ENCODE peak calls at places on chromosomes 12 and 14, in six cellular contexts. N, O, B, F, Q and V are unnamed samples.

GRCh38 chr14:75711796-75712211 is 50.8 kb downstream of the TTLL5 start:
- DNase-seq in N (peak; percentile 2), O (no peak), B (no peak), F (peak; percentile 65), Q (peak; percentile 72), V (peak; percentile 87)

GRCh38 chr14:21940887-21941855 is 267.6 kb upstream of the OR4E1 start:
- DNase-seq in N (peak; percentile 15), O (no peak), B (no peak), F (no peak), Q (peak; percentile 18), V (no peak)

GRCh38 chr14:52380294-52380693 is 66.2 kb downstream of the PTGER2 start:
- DNase-seq in N (no peak), O (no peak), B (no peak), F (no peak), Q (peak; percentile 23), V (no peak)

GRCh38 chr12:93740721-93741120 is 63.5 kb downstream of the CRADD start:
- DNase-seq in N (no peak), O (no peak), B (no peak), F (no peak), Q (no peak), V (no peak)

GRCh38 chr12:66279127-66279712 is 23.1 kb upstream of the HELB start:
- DNase-seq in N (peak; percentile 25), O (no peak), B (no peak), F (no peak), Q (peak; percentile 21), V (no peak)

GRCh38 chr12:89179983-89180382 is 172.3 kb downstream of the DUSP6 start:
- DNase-seq in N (peak; percentile 19), O (no peak), B (no peak), F (no peak), Q (peak; percentile 31), V (peak; percentile 81)

GRCh38 chr14:50603565-50603964 is 43.6 kb downstream of the ATL1 start:
- DNase-seq in N (no peak), O (no peak), B (no peak), F (no peak), Q (no peak), V (no peak)

GRCh38 chr12:79203103-79203502 is 338.5 kb downstream of the SYT1 start:
- DNase-seq in N (no peak), O (no peak), B (no peak), F (no peak), Q (peak; percentile 16), V (no peak)

GRCh38 chr14:91059576-91060471 is 617 bp downstream of the RPS6KA5 start:
- DNase-seq in N (peak; percentile 28), O (no peak), B (peak; percentile 19), F (peak; percentile 71), Q (peak; percentile 41), V (peak; percentile 90)

GRCh38 chr12:114168061-114168460 is 201.9 kb upstream of the RBM19 start:
- DNase-seq in N (no peak), O (no peak), B (no peak), F (no peak), Q (no peak), V (no peak)

GRCh38 chr14:100892496-100893227 is 10.9 kb downstream of the RTL1 start:
- DNase-seq in N (no peak), O (no peak), B (no peak), F (no peak), Q (no peak), V (no peak)

GRCh38 chr12:12376636-12377448 is 20.0 kb downstream of the BORCS5 start:
- DNase-seq in N (peak; percentile 61), O (no peak), B (no peak), F (no peak), Q (peak; percentile 75), V (no peak)

DNA sequence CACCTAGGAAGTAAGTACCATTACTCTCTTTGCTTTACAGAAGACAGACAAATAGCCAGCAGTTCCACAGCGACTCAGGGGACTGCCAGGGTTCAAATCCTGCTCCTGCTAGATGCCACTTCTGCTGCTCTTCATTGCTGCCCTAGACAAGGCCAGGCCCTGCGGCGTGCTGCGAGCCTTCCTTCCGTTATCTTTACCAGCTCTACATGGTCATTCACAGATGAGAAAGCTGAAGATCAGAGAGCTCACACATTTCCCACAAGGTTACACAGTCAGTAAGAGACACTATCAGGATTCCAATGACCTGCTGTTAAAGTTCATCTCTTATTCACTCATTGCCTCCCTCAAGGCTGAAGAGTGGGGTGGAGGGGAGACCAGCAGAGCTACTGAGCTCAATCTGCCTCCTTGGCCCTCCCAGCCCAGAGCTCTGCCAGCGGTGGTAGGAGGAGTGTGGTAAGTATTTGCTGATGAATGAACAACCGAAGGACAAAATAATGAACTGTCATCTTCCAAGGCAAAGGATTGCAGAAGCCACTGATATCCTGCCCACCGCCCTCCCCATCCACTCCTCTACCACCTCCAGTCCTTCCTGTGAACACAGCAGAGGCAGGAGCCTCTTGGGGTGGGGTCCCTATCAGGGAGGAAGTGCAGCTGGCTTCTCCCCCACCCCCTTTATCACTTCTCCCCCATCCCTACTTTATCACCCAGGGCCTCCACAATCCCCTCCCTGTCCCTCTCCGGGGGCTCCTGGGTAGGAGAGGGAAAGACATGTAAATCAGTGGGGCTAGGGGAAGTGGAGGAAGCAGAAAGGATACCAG is 14.7 kb upstream of the HDAC7 start:
- DNase-seq in N (peak; percentile 84), O (no peak), B (no peak), F (no peak), Q (no peak), V (no peak)
- TF ChIP-seq POLR2A in N (no peak), O (no peak), B (no peak), F (no peak), Q (no peak), V (no peak)

DNA sequence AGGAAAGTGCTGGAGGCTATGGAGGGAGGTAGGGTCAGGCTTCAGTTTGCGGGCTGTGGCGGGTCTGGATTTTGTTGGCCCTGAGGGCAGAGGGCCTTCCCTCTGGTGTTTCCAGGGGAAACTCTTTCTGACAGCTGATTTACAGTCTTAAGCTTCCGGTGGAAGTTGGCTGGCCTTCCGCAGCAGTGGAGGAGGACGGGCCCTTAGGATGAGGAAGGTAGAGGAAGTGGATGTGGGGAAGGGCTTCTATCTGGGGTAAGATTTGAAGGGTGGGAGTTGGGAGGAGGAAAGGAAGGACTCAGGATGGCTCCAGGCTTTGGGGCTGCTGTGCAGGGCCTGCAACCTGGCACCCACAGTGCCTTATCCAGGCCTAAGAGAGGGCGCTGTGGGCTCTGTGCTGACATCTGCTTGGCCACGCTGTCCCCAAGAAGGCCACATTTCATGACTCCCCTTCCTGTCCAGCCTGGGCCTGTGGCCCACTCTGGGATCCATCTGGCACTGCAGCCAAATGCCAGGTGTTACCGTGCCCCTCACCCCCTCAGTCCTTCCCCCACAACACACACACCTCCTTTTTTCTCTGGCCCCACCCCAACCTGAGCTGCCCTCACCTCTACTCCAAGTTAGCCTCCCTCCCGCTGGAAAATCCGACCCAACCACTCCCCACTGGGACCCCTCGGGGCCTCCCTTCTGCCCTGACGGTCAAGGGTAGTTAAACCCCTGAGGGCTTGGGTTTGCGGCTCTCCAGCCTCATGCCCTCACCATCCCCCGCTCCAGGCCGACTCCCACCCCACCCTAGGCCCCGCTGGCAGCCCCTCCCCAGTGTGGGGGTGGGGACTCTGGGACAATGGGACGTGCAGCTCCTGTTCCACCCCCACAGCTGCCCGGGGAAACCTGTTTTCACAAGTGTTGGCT is 7.7 kb upstream of the PPP1R13B start:
- DNase-seq in N (peak; percentile 12), O (no peak), B (no peak), F (no peak), Q (no peak), V (peak; percentile 50)
- TF ChIP-seq POLR2A in N (no peak), O (no peak), B (no peak), F (no peak), Q (no peak), V (no peak)

GRCh38 chr12:6110006-6110405 is 14.5 kb downstream of the VWF start:
- DNase-seq in N (no peak), O (no peak), B (no peak), F (no peak), Q (no peak), V (no peak)
- TF ChIP-seq POLR2A in N (no peak), O (no peak), B (no peak), F (no peak), Q (no peak), V (no peak)

GRCh38 chr14:73955674-73956073 is 5.6 kb downstream of the COQ6 start:
- DNase-seq in N (no peak), O (no peak), B (no peak), F (no peak), Q (no peak), V (no peak)

GRCh38 chr14:73953731-73954130 is 3.6 kb downstream of the COQ6 start:
- DNase-seq in N (no peak), O (no peak), B (no peak), F (no peak), Q (no peak), V (no peak)

GRCh38 chr14:73944432-73945158 is 5.3 kb downstream of the FAM161B start:
- DNase-seq in N (no peak), O (no peak), B (no peak), F (no peak), Q (no peak), V (no peak)

GRCh38 chr14:73945159-73945670 is 4.7 kb downstream of the FAM161B start:
- DNase-seq in N (no peak), O (no peak), B (no peak), F (no peak), Q (no peak), V (no peak)

DNA sequence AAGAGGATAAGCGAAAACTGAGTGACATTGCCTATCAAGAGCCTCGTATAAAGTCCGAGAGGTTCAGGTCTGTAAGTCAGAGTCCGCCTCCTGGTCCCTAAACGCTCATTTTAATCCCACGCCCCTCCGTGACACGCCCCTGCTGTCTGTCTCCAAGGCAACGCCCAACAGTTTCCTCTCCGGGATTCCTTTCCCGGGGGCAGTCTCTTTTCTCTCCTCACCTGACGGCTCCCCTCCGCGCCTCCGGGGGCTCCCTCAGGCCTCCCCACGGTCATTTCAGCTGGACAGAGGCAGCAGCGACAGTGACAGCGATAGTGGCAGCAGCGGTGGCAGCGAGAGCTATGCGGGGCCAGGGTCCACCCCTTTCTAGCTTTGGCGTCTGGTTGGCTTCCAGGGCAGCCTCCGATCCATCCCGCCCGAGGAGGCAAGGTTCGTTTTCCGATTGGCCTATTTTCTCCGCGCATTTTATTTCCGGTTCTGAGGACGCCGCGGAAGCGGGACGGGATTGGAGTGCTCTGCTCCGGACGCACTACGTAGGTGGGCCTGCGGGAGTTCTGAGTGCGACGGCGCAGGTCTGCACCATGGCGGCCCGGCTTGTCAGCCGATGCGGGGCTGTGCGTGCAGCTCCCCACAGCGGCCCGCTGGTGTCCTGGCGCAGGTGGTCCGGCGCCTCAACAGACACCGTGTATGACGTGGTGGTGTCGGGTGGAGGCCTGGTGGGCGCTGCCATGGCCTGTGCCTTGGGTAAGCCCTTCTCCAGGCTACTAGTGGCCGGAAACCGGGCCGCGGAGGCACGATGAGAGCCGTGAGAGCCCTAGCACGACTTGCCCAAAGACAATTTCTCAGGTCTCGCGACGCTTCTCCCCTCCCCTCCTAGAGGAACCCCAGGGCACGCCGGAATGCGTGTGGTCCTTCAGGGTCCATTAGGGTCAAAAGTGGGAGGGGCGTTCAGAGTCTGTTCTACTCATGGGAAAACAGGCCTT is at the start of the genes COQ6 and FAM161B:
- DNase-seq in N (peak; percentile 95), O (peak; percentile 98), B (peak; percentile 83), F (peak; percentile 94), Q (peak; percentile 89), V (peak; percentile 94)
- TF ChIP-seq POLR2A in N (peak; percentile 96), O (no peak), B (peak; percentile 73), F (peak; percentile 75), Q (peak; percentile 91), V (peak; percentile 48)

GRCh38 chr14:23613242-23614070 is 22.7 kb upstream of the DHRS2 start:
- DNase-seq in N (no peak), O (no peak), B (no peak), F (no peak), Q (no peak), V (no peak)
- TF ChIP-seq POLR2A in N (no peak), O (no peak), B (no peak), F (no peak), Q (no peak), V (no peak)